ENCODE peak calls at places on chromosomes 6 and 20, in four cellular contexts. I is right atrium auricular region, A is ovary, U is pancreas. P is an unnamed sample.

GRCh38 chr20:41006126-41006935 is 22.3 kb upstream of the TOP1 start:
- DNase-seq in I (no peak), A (no peak), U (no peak), P (no peak)

GRCh38 chr6:122790740-122791679 is 2.0 kb downstream of the SMPDL3A start:
- DNase-seq in A (no peak), I (no peak), U (no peak), P (no peak)

GRCh38 chr20:43579861-43580793 is 10.6 kb upstream of the IFT52 start:
- DNase-seq in A (no peak), U (no peak), I (no peak), P (no peak)

GRCh38 chr6:41648921-41649320 is 10.7 kb downstream of the MDFI start:
- DNase-seq in U (no peak), I (no peak), A (no peak), P (peak; percentile 9)

GRCh38 chr6:27630727-27631613 is 158.1 kb upstream of the ZNF184 start:
- DNase-seq in I (no peak), U (peak; percentile 8), A (peak; percentile 24), P (peak; percentile 80)

GRCh38 chr6:24205020-24205492 is 79.0 kb downstream of the NRSN1 start:
- DNase-seq in A (no peak), I (no peak), U (no peak), P (no peak)

GRCh38 chr6:170202416-170203135 is 88.3 kb downstream of the DLL1 start:
- DNase-seq in I (peak; percentile 34), A (no peak), U (no peak), P (no peak)

GRCh38 chr6:108164815-108165706 is 761 bp upstream of the NR2E1 start:
- DNase-seq in U (no peak), A (no peak), I (no peak), P (no peak)

GRCh38 chr6:109441069-109441816 is 719 bp downstream of the SMPD2 start:
- DNase-seq in I (no peak), U (peak; percentile 51), A (peak; percentile 50), P (peak; percentile 71)

GRCh38 chr6:53792973-53793317 is 1.9 kb upstream of the LRRC1 start:
- DNase-seq in A (no peak), U (no peak), I (no peak), P (no peak)

GRCh38 chr6:164502838-164503237 is 806.6 kb downstream of the C6orf118 start:
- DNase-seq in A (no peak), U (no peak), I (no peak), P (no peak)

GRCh38 chr20:50153153-50153499 is 397 bp downstream of the PEDS1 start:
- DNase-seq in A (no peak), U (no peak), I (no peak), P (no peak)

GRCh38 chr6:163529605-163530004 is 115.1 kb downstream of the QKI start:
- DNase-seq in I (no peak), A (no peak), U (no peak), P (no peak)

GRCh38 chr20:33837096-33837830 is 26.1 kb downstream of the CHMP4B start:
- DNase-seq in U (no peak), A (no peak), I (no peak), P (no peak)

GRCh38 chr20:32164984-32165735 is 42.4 kb downstream of the PLAGL2 start:
- DNase-seq in I (no peak), U (no peak), A (peak; percentile 80), P (no peak)

GRCh38 chr20:22620342-22620741 is 36.0 kb upstream of the FOXA2 start:
- DNase-seq in I (no peak), U (no peak), A (no peak), P (no peak)

GRCh38 chr20:46220808-46221207 is 87.5 kb downstream of the CDH22 start:
- DNase-seq in I (peak; percentile 68), A (no peak), U (peak; percentile 11), P (no peak)

GRCh38 chr6:134217516-134218140 is 100.3 kb downstream of the SGK1 start:
- DNase-seq in A (no peak), U (no peak), I (no peak), P (no peak)

GRCh38 chr20:20184149-20184548 is 131.8 kb downstream of the CFAP61 start:
- DNase-seq in U (no peak), A (no peak), I (no peak), P (no peak)

GRCh38 chr20:44896583-44896982 is 11.1 kb downstream of the YWHAB start:
- DNase-seq in A (no peak), I (no peak), U (no peak), P (no peak)

GRCh38 chr6:156434795-156435190 is 342.4 kb upstream of the ARID1B start:
- DNase-seq in U (no peak), A (no peak), I (no peak), P (no peak)

GRCh38 chr6:73264446-73264845 is 1.4 kb upstream of the KHDC1 start:
- DNase-seq in A (no peak), U (no peak), I (no peak), P (peak; percentile 48)

GRCh38 chr6:81026041-81026553 is 726.4 kb downstream of the TENT5A start:
- DNase-seq in I (no peak), A (no peak), U (no peak), P (no peak)

GRCh38 chr20:12575352-12576095 is 433.2 kb upstream of the SPTLC3 start:
- DNase-seq in I (peak; percentile 79), A (peak; percentile 61), U (peak; percentile 82), P (no peak)

GRCh38 chr6:32146287-32146686 is 5.5 kb downstream of the PRRT1 start:
- DNase-seq in I (no peak), A (no peak), U (no peak), P (no peak)

GRCh38 chr6:112027942-112028674 is 25.8 kb upstream of the CCN6 start:
- DNase-seq in U (no peak), I (no peak), A (no peak), P (no peak)

GRCh38 chr20:35598476-35598875 is 17.2 kb upstream of the SPAG4 start:
- DNase-seq in I (no peak), A (no peak), U (no peak), P (no peak)

GRCh38 chr6:33995873-33996475 is 149.9 kb downstream of the GRM4 start:
- DNase-seq in U (no peak), I (no peak), A (no peak), P (no peak)

GRCh38 chr6:133637874-133638273 is 251.0 kb upstream of the TCF21 start:
- DNase-seq in I (no peak), A (peak; percentile 33), U (no peak), P (no peak)

GRCh38 chr20:31816221-31816620 is 2.9 kb upstream of the MYLK2 start:
- DNase-seq in U (no peak), A (no peak), I (no peak), P (no peak)

GRCh38 chr6:139164001-139164400 is 29.1 kb downstream of the HECA start:
- DNase-seq in I (no peak), A (no peak), U (no peak), P (no peak)

GRCh38 chr6:116561377-116562018 is 7.9 kb downstream of the CALHM4 start:
- DNase-seq in U (peak; percentile 43), A (peak; percentile 59), I (peak; percentile 88), P (peak; percentile 73)

GRCh38 chr20:11232249-11232648 is 558.5 kb upstream of the JAG1 start:
- DNase-seq in U (no peak), I (no peak), A (no peak), P (no peak)

GRCh38 chr6:13445005-13445743 is 42.2 kb downstream of the GFOD1 start:
- DNase-seq in U (peak; percentile 74), A (peak; percentile 69), I (no peak), P (no peak)

GRCh38 chr6:79895382-79896100 is 51.8 kb downstream of the ELOVL4 start:
- DNase-seq in I (no peak), U (no peak), A (no peak), P (no peak)

GRCh38 chr6:163745566-163746400 is 331.3 kb downstream of the QKI start:
- DNase-seq in I (peak; percentile 80), A (no peak), U (no peak), P (peak; percentile 69)

GRCh38 chr20:51660741-51661608 is 107.2 kb downstream of the ATP9A start:
- DNase-seq in U (no peak), A (no peak), I (no peak), P (no peak)

GRCh38 chr6:131844243-131844841 is 36.5 kb downstream of the ENPP1 start:
- DNase-seq in I (no peak), U (no peak), A (no peak), P (peak; percentile 50)

GRCh38 chr6:30748851-30749540 is 4.6 kb upstream of the IER3 start:
- DNase-seq in I (no peak), U (peak; percentile 38), A (no peak), P (peak; percentile 51)
- H3K4me3 ChIP-seq in I (no peak overlapping the region), U (no peak overlapping the region), A (no peak overlapping the region), P (no peak overlapping the region)

DNA sequence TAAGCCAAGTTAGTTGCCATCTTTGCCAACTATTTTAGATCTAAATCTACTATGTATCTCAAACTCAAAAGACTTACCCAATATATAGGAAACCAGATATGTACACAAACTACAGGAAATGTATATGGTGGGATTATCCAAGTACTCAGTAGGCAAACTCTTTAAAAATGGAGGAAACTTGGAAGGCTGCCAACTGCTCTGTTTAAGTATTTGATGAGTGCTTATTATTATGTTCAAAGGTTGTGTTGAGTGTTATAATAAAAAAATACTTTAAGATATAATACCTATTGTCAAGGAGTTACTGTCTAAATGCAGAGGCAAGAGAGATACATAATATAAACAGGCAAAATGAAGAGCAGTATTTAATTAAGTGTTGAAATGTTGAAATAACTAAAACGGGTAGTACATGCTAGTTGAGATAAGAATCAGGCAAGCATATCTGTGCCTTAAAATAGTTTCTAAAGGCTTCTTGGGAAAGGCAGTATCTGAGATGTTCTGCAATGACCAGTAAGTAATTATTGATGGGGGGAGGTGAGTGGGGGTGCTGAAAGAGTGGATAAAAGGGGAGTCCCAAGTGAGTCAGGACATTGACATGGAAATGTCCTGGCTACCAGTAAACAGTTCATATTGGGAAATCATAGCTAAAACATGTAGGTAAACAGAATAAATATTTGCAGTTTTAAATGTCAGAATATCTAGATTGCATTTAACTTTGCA is 6.5 kb upstream of the DST start:
- DNase-seq in U (no peak), A (no peak), I (no peak), P (no peak)
- H3K4me1 ChIP-seq in U (peaks cover 6% of the 10 kb centered on the region), A (peaks cover 3% of the 10 kb centered on the region), I (peaks cover 36% of the 10 kb centered on the region), P (no peaks in the 10 kb centered on the region)

DNA sequence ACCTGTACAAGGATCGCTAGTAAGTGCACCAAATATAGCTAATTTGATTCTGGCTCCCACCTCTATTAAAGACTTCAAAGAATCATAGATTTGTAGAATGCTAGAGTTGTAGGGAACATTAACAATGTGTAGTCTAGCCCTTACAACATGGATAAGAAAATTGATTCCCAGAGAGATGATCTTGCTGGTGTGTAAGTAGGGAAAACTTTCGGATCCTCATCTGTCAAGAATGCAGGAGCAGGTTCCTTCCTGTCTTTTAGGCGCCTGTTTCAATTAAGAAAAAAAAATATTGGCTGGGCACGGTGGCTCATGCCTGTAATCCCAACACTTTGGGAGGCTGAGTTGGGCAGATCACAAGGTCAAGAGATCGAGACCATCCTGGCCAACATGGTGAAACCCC is 12.3 kb upstream of the RNF39 start:
- DNase-seq in A (no peak), I (no peak), U (no peak), P (no peak)
- TF ChIP-seq CTCF in A (no peak), I (no peak), U (no peak), P (no peak)

GRCh38 chr6:35498407-35499045 is 1.6 kb upstream of the TEAD3 start:
- DNase-seq in A (no peak), I (no peak), U (no peak), P (peak; percentile 52)
- H3K4me3 ChIP-seq in A (peak overlapping the region; percentile 95), I (peak overlapping the region; percentile 89), U (no peak overlapping the region), P (peak overlapping the region; percentile 91)